ENCODE peak calls at places on chromosomes 7 and 10, in four cellular contexts. W is nephron progenitor cell, Z is IMR-90, J is neural progenitor cell. Q is an unnamed sample.

GRCh38 chr10:102815790-102816549 is 21.2 kb downstream of the CYP17A1 start:
- DNase-seq in W (no peak), Z (peak; percentile 96), J (no peak), Q (peak; percentile 98)

GRCh38 chr7:30682131-30683083 is at the start of gene CRHR2:
- DNase-seq in W (peak; percentile 74), Z (no peak), J (peak; percentile 78), Q (no peak)

GRCh38 chr7:75905785-75906604 is 9.0 kb upstream of the POR start:
- DNase-seq in W (peak; percentile 33), Z (peak; percentile 64), J (peak; percentile 79), Q (peak; percentile 86)

GRCh38 chr7:104973227-104973626 is 40.8 kb upstream of the KMT2E start:
- DNase-seq in W (no peak), Z (no peak), J (no peak), Q (no peak)

GRCh38 chr10:129914153-129914855 is 49.8 kb downstream of the EBF3 start:
- DNase-seq in W (no peak), Z (no peak), J (no peak), Q (no peak)

GRCh38 chr10:66265398-66265797 is 660.4 kb upstream of the LRRTM3 start:
- DNase-seq in W (no peak), Z (no peak), J (no peak), Q (no peak)

GRCh38 chr7:132653364-132653930 is 77.2 kb upstream of the PLXNA4 start:
- DNase-seq in W (no peak), Z (no peak), J (no peak), Q (no peak)

GRCh38 chr7:45236666-45237065 is 79.1 kb downstream of the RAMP3 start:
- DNase-seq in W (no peak), Z (peak; percentile 39), J (no peak), Q (peak; percentile 63)

GRCh38 chr7:139618482-139619366 is 95.2 kb downstream of the CLEC2L start:
- DNase-seq in W (peak; percentile 42), Z (peak; percentile 41), J (peak; percentile 61), Q (peak; percentile 63)

GRCh38 chr7:8147004-8147403 is 115.0 kb downstream of the ICA1 start:
- DNase-seq in W (peak; percentile 8), Z (no peak), J (peak; percentile 54), Q (no peak)

GRCh38 chr7:36048141-36048901 is 104.7 kb upstream of the EEPD1 start:
- DNase-seq in W (no peak), Z (peak; percentile 83), J (no peak), Q (peak; percentile 90)

GRCh38 chr10:62626817-62627216 is 177.7 kb upstream of the ADO start:
- DNase-seq in W (no peak), Z (peak; percentile 59), J (no peak), Q (peak; percentile 56)

GRCh38 chr7:76380623-76380966 is 21.8 kb upstream of the YWHAG start:
- DNase-seq in W (no peak), Z (no peak), J (no peak), Q (no peak)

GRCh38 chr7:3673524-3673923 is 372.5 kb downstream of the SDK1 start:
- DNase-seq in W (peak; percentile 42), Z (peak; percentile 6), J (peak; percentile 72), Q (peak; percentile 14)

GRCh38 chr10:88466786-88467185 is 116.3 kb downstream of the RNLS start:
- DNase-seq in W (no peak), Z (no peak), J (no peak), Q (no peak)

GRCh38 chr10:125521721-125522680 is 161.0 kb downstream of the TEX36 start:
- DNase-seq in W (peak; percentile 39), Z (no peak), J (peak; percentile 46), Q (no peak)

GRCh38 chr10:132146941-132147915 is 39.5 kb upstream of the DPYSL4 start:
- DNase-seq in W (no peak), Z (no peak), J (no peak), Q (no peak)

GRCh38 chr10:71433983-71434744 is 37.4 kb downstream of the CDH23 start:
- DNase-seq in W (no peak), Z (no peak), J (no peak), Q (no peak)

GRCh38 chr7:84490661-84491060 is 296.1 kb upstream of the SEMA3A start:
- DNase-seq in W (no peak), Z (no peak), J (no peak), Q (peak; percentile 23)

GRCh38 chr7:134834689-134835462 is 55.4 kb downstream of the CALD1 start:
- DNase-seq in W (no peak), Z (peak; percentile 82), J (no peak), Q (peak; percentile 81)

GRCh38 chr7:108723343-108723957 is 153.8 kb downstream of the DNAJB9 start:
- DNase-seq in W (peak; percentile 2), Z (no peak), J (peak; percentile 54), Q (no peak)

GRCh38 chr7:30285531-30286284 is 1.3 kb downstream of the ZNRF2 start:
- DNase-seq in W (peak; percentile 46), Z (peak; percentile 46), J (peak; percentile 53), Q (peak; percentile 69)

GRCh38 chr7:98913026-98913425 is 34.7 kb downstream of the TRRAP start:
- DNase-seq in W (no peak), Z (no peak), J (no peak), Q (no peak)

GRCh38 chr7:46245587-46246111 is 324.6 kb upstream of the IGFBP3 start:
- DNase-seq in W (no peak), Z (no peak), J (no peak), Q (no peak)

GRCh38 chr10:51007781-51008180 is 66.5 kb upstream of the PRKG1 start:
- DNase-seq in W (no peak), Z (peak; percentile 75), J (no peak), Q (peak; percentile 67)

GRCh38 chr10:46551701-46552525 is 4.5 kb downstream of the GPRIN2 start:
- DNase-seq in W (peak; percentile 5), Z (no peak), J (no peak), Q (no peak)

GRCh38 chr10:100518761-100519241 is 860 bp downstream of the SEC31B start:
- DNase-seq in W (peak; percentile 79), Z (peak; percentile 70), J (peak; percentile 83), Q (peak; percentile 77)

GRCh38 chr10:132344386-132344785 is 12.4 kb downstream of the LRRC27 start:
- DNase-seq in W (no peak), Z (no peak), J (no peak), Q (no peak)

GRCh38 chr10:63554666-63555065 is 33.5 kb downstream of the REEP3 start:
- DNase-seq in W (no peak), Z (peak; percentile 91), J (no peak), Q (peak; percentile 82)

GRCh38 chr10:78401882-78402367 is 368.3 kb downstream of the RPS24 start:
- DNase-seq in W (no peak), Z (no peak), J (peak; percentile 55), Q (no peak)

GRCh38 chr7:113824117-113824823 is 94.5 kb downstream of the PPP1R3A start:
- DNase-seq in W (no peak), Z (no peak), J (no peak), Q (no peak)

GRCh38 chr10:74930962-74931361 is 104.6 kb downstream of the KAT6B start:
- DNase-seq in W (no peak), Z (no peak), J (peak; percentile 28), Q (no peak)

GRCh38 chr10:114821293-114821914 is at the start of gene FHIP2A:
- DNase-seq in W (peak; percentile 84), Z (peak; percentile 66), J (peak; percentile 89), Q (peak; percentile 72)
- TF ChIP-seq CTCF in W (no peak), Z (peak; percentile 73), J (peak; percentile 59), Q (peak; percentile 13)

GRCh38 chr7:120553497-120553896 is 280.5 kb downstream of the KCND2 start:
- DNase-seq in W (no peak), Z (no peak), J (no peak), Q (no peak)

GRCh38 chr7:120550494-120551048 is 277.6 kb downstream of the KCND2 start:
- DNase-seq in W (no peak), Z (no peak), J (no peak), Q (peak; percentile 45)

GRCh38 chr7:120554960-120555571 is 282.1 kb downstream of the KCND2 start:
- DNase-seq in W (peak; percentile 51), Z (peak; percentile 47), J (peak; percentile 76), Q (peak; percentile 77)
- TF ChIP-seq CTCF in W (peak; percentile 84), Z (peak; percentile 71), J (peak; percentile 88), Q (peak; percentile 62)

GRCh38 chr10:44818721-44819127 is 92.4 kb upstream of the TMEM72 start:
- DNase-seq in W (no peak), Z (peak; percentile 50), J (peak; percentile 18), Q (no peak)

GRCh38 chr10:44820094-44820493 is 91.0 kb upstream of the TMEM72 start:
- DNase-seq in W (no peak), Z (no peak), J (no peak), Q (no peak)

GRCh38 chr10:44822349-44822748 is 88.8 kb upstream of the TMEM72 start:
- DNase-seq in W (no peak), Z (no peak), J (no peak), Q (no peak)

GRCh38 chr10:44822993-44823392 is 88.1 kb upstream of the TMEM72 start:
- DNase-seq in W (no peak), Z (no peak), J (no peak), Q (no peak)

GRCh38 chr10:44821290-44821689 is 89.8 kb upstream of the TMEM72 start:
- DNase-seq in W (no peak), Z (no peak), J (no peak), Q (no peak)
- TF ChIP-seq CTCF in W (no peak), Z (no peak), J (no peak), Q (no peak)

GRCh38 chr7:299169-299568 is 9.2 kb downstream of the FOXL3 start:
- DNase-seq in W (no peak), Z (no peak), J (no peak), Q (no peak)
- TF ChIP-seq CTCF in W (no peak), Z (no peak), J (no peak), Q (no peak)

GRCh38 chr7:5284304-5285281 is 1.9 kb downstream of the SLC29A4 start:
- DNase-seq in W (peak; percentile 61), Z (no peak), J (peak; percentile 88), Q (peak; percentile 15)
- TF ChIP-seq CTCF in W (peak; percentile 30), Z (peak; percentile 24), J (peak; percentile 59), Q (peak; percentile 30)

Q was measured in cardiac fibroblast.